ENCODE peak calls at places on chromosome 14, in eight cellular contexts. W, T, I, Y, H, Z, E and S are unnamed samples.

GRCh38 chr14:65035049-65035448 is 48.4 kb downstream of the FNTB start:
- DNase-seq in Z (peak; percentile 87), E (no peak), H (no peak), T (no peak), W (no peak), Y (no peak), I (no peak), S (no peak)

GRCh38 chr14:77663289-77663688 is 44.5 kb downstream of the ALKBH1 start:
- DNase-seq in Z (no peak), W (no peak), E (no peak), T (peak; percentile 8), Y (no peak), H (no peak), I (peak; percentile 44), S (no peak)

GRCh38 chr14:95132732-95133131 is 24.6 kb downstream of the DICER1 start:
- DNase-seq in E (no peak), H (no peak), Z (no peak), T (no peak), Y (no peak), W (no peak), I (no peak), S (no peak)

GRCh38 chr14:77622562-77622961 is 6.1 kb upstream of the SPTLC2 start:
- DNase-seq in H (no peak), Z (no peak), W (no peak), T (no peak), E (no peak), I (no peak), Y (peak; percentile 98), S (no peak)

GRCh38 chr14:18660585-18660922 is 59.6 kb downstream of the OR11H12 start:
- DNase-seq in Y (no peak), H (no peak), W (no peak), I (no peak), Z (no peak), T (no peak), E (no peak), S (no peak)

GRCh38 chr14:65850429-65851145 is 438.1 kb downstream of the FUT8 start:
- DNase-seq in T (no peak), Y (peak; percentile 60), W (peak; percentile 93), E (no peak), Z (no peak), I (no peak), H (peak; percentile 31), S (peak; percentile 43)

GRCh38 chr14:20278414-20278813 is 27.3 kb downstream of the TTC5 start:
- DNase-seq in H (no peak), W (no peak), I (no peak), T (no peak), Z (peak; percentile 31), E (no peak), Y (peak; percentile 8), S (peak; percentile 13)

GRCh38 chr14:60195179-60195810 is 30.1 kb upstream of the DHRS7 start:
- DNase-seq in I (no peak), W (no peak), T (no peak), E (peak; percentile 12), Y (no peak), Z (no peak), H (no peak), S (no peak)

GRCh38 chr14:89276424-89276975 is 140.5 kb downstream of the FOXN3 start:
- DNase-seq in H (no peak), T (no peak), Y (no peak), E (no peak), W (peak; percentile 92), Z (no peak), I (no peak), S (no peak)

GRCh38 chr14:23352506-23353432 is at the start of gene SLC22A17:
- DNase-seq in Y (peak; percentile 39), H (peak; percentile 18), T (peak; percentile 97), Z (peak; percentile 89), E (peak; percentile 96), W (peak; percentile 83), I (peak; percentile 75), S (peak; percentile 45)

GRCh38 chr14:89543420-89543790 is 126.4 kb upstream of the FOXN3 start:
- DNase-seq in T (no peak), Y (no peak), I (no peak), Z (peak; percentile 35), W (no peak), E (peak; percentile 46), H (no peak), S (no peak)

GRCh38 chr14:72792051-72792788 is 101.7 kb downstream of the DPF3 start:
- DNase-seq in I (peak; percentile 4), Z (peak; percentile 75), H (no peak), E (peak; percentile 49), T (no peak), Y (no peak), W (no peak), S (no peak)

GRCh38 chr14:90603336-90603735 is 206.5 kb downstream of the CALM1 start:
- DNase-seq in Y (no peak), I (no peak), T (no peak), H (no peak), E (no peak), Z (no peak), W (no peak), S (no peak)

GRCh38 chr14:43539210-43539609 is 967.9 kb downstream of the FSCB start:
- DNase-seq in E (peak; percentile 78), Z (no peak), T (peak; percentile 37), Y (no peak), H (no peak), I (no peak), W (no peak), S (no peak)

GRCh38 chr14:38989917-38990546 is 113.0 kb downstream of the SEC23A start:
- DNase-seq in H (no peak), I (no peak), Y (peak; percentile 23), T (no peak), W (peak; percentile 68), Z (no peak), E (no peak), S (no peak)

GRCh38 chr14:88322505-88323085 is 474 bp downstream of the KCNK10 start:
- DNase-seq in I (no peak), Y (no peak), T (no peak), H (no peak), E (peak; percentile 36), Z (no peak), W (no peak), S (no peak)

GRCh38 chr14:101875726-101876268 is 88.6 kb upstream of the DYNC1H1 start:
- DNase-seq in I (no peak), H (no peak), Y (no peak), T (peak; percentile 6), E (peak; percentile 73), W (no peak), Z (no peak), S (no peak)

GRCh38 chr14:104387385-104388010 is 192.1 kb upstream of the C14orf180 start:
- DNase-seq in W (no peak), Y (no peak), T (no peak), E (no peak), I (no peak), H (no peak), Z (no peak), S (no peak)

GRCh38 chr14:64112859-64113258 is 181.3 kb downstream of the ESR2 start:
- DNase-seq in E (peak; percentile 16), W (no peak), Y (no peak), T (no peak), H (no peak), I (no peak), Z (no peak), S (no peak)

GRCh38 chr14:35416108-35416750 is 11.7 kb upstream of the NFKBIA start:
- DNase-seq in T (no peak), I (no peak), W (peak; percentile 90), E (no peak), Y (no peak), H (peak; percentile 63), Z (no peak), S (peak; percentile 73)

GRCh38 chr14:82710257-82710841 is 1176.7 kb upstream of the SEL1L start:
- DNase-seq in T (peak; percentile 55), E (peak; percentile 90), Y (peak; percentile 44), I (peak; percentile 30), Z (peak; percentile 65), W (peak; percentile 77), H (no peak), S (no peak)